ENCODE peak calls at places on chromosomes 5 and 9, in ten cellular contexts. F is G401, P is OCI-LY7, N is type B pancreatic cell, M is nucleus accumbens, L is mammary epithelial cell, U is T-helper 9 cell, C is right cardiac atrium, K is adipocyte, B is SW480. J is an unnamed sample.

GRCh38 chr5:170740586-170741205 is 42.8 kb upstream of the GABRP start:
- DNase-seq in F (peak), P (no peak), N (no peak), M (no peak), L (no peak), U (no peak), C (no peak), K (no peak), B (no peak), J (peak)

GRCh38 chr9:4583001-4583400 is 79.1 kb upstream of the PLPP6 start:
- DNase-seq in F (no peak), P (no peak), N (no peak), M (no peak), L (no peak), U (no peak), C (no peak), K (no peak), B (no peak), J (no peak)

GRCh38 chr5:107469485-107469884 is 201.3 kb downstream of the EFNA5 start:
- DNase-seq in F (no peak), P (no peak), N (no peak), M (no peak), L (peak), U (no peak), C (no peak), K (peak), B (peak), J (no peak)

GRCh38 chr5:75040973-75041372 is 11.4 kb downstream of the GCNT4 start:
- DNase-seq in F (no peak), P (no peak), N (no peak), M (no peak), L (peak), U (no peak), C (no peak), K (peak), B (no peak), J (no peak)

GRCh38 chr5:121979691-121980090 is 17.9 kb downstream of the SRFBP1 start:
- DNase-seq in F (no peak), P (no peak), N (no peak), M (no peak), L (no peak), U (no peak), C (no peak), K (no peak), B (no peak), J (no peak)

GRCh38 chr5:44794371-44794770 is 14.4 kb upstream of the MRPS30 start:
- DNase-seq in F (no peak), P (no peak), N (no peak), M (no peak), L (no peak), U (no peak), C (no peak), K (no peak), B (no peak), J (no peak)

GRCh38 chr5:59506285-59506877 is 387.1 kb downstream of the PDE4D start:
- DNase-seq in F (peak), P (peak), N (no peak), M (no peak), L (no peak), U (no peak), C (no peak), K (peak), B (peak), J (no peak)

GRCh38 chr9:101356619-101357018 is 28.2 kb downstream of the BAAT start:
- DNase-seq in F (no peak), P (no peak), N (no peak), M (no peak), L (no peak), U (no peak), C (no peak), K (no peak), B (no peak), J (no peak)

GRCh38 chr5:6476313-6476661 is 27.6 kb downstream of the UBE2QL1 start:
- DNase-seq in F (no peak), P (no peak), N (no peak), M (no peak), L (no peak), U (no peak), C (no peak), K (no peak), B (no peak), J (no peak)

GRCh38 chr5:34555699-34556513 is 100.2 kb upstream of the RAI14 start:
- DNase-seq in F (no peak), P (no peak), N (no peak), M (no peak), L (no peak), U (no peak), C (no peak), K (no peak), B (no peak), J (no peak)

GRCh38 chr5:107885601-107886000 is 214.9 kb upstream of the EFNA5 start:
- DNase-seq in F (no peak), P (no peak), N (no peak), M (no peak), L (no peak), U (no peak), C (no peak), K (no peak), B (no peak), J (no peak)

GRCh38 chr9:27534131-27534530 is 4.5 kb upstream of the MOB3B start:
- DNase-seq in F (no peak), P (no peak), N (no peak), M (peak), L (no peak), U (no peak), C (no peak), K (no peak), B (no peak), J (no peak)

GRCh38 chr9:114643906-114644305 is 13.7 kb downstream of the TEX53 start:
- DNase-seq in F (no peak), P (no peak), N (no peak), M (no peak), L (no peak), U (no peak), C (no peak), K (no peak), B (no peak), J (no peak)

GRCh38 chr5:73393606-73394489 is 54.7 kb downstream of the FOXD1 start:
- DNase-seq in F (no peak), P (no peak), N (no peak), M (no peak), L (no peak), U (no peak), C (no peak), K (no peak), B (no peak), J (no peak)

GRCh38 chr5:57735754-57736153 is 253.1 kb upstream of the ACTBL2 start:
- DNase-seq in F (no peak), P (no peak), N (no peak), M (no peak), L (peak), U (no peak), C (no peak), K (peak), B (no peak), J (no peak)

GRCh38 chr5:71817891-71818290 is 98.8 kb downstream of the CARTPT start:
- DNase-seq in F (no peak), P (no peak), N (no peak), M (no peak), L (no peak), U (no peak), C (no peak), K (no peak), B (no peak), J (no peak)

GRCh38 chr9:85212209-85212608 is 529.5 kb downstream of the AGTPBP1 start:
- DNase-seq in F (no peak), P (no peak), N (no peak), M (no peak), L (peak), U (no peak), C (no peak), K (no peak), B (peak), J (no peak)

GRCh38 chr5:52870448-52870847 is 82.7 kb downstream of the ITGA1 start:
- DNase-seq in F (no peak), P (no peak), N (no peak), M (no peak), L (peak), U (no peak), C (peak), K (peak), B (no peak), J (no peak)

GRCh38 chr9:121566401-121567141 is 66.9 kb upstream of the GGTA1 start:
- DNase-seq in F (peak), P (no peak), N (no peak), M (no peak), L (peak), U (no peak), C (peak), K (peak), B (no peak), J (peak)

GRCh38 chr5:172548311-172548731 is 92.7 kb upstream of the NEURL1B start:
- DNase-seq in F (no peak), P (no peak), N (no peak), M (peak), L (no peak), U (no peak), C (no peak), K (no peak), B (no peak), J (no peak)

GRCh38 chr9:98627291-98627690 is 81.4 kb downstream of the GABBR2 start:
- DNase-seq in F (peak), P (no peak), N (no peak), M (no peak), L (no peak), U (no peak), C (no peak), K (peak), B (no peak), J (no peak)

GRCh38 chr5:166856771-166857170 is 1434.7 kb upstream of the WWC1 start:
- DNase-seq in F (no peak), P (no peak), N (no peak), M (no peak), L (no peak), U (no peak), C (no peak), K (no peak), B (no peak), J (no peak)

GRCh38 chr9:128696923-128697707 is 5.2 kb upstream of the PKN3 start:
- DNase-seq in F (no peak), P (no peak), N (no peak), M (no peak), L (no peak), U (no peak), C (no peak), K (no peak), B (no peak), J (no peak)

GRCh38 chr9:124279531-124280175 is 21.9 kb downstream of the NEK6 start:
- DNase-seq in F (no peak), P (no peak), N (no peak), M (no peak), L (no peak), U (no peak), C (no peak), K (no peak), B (no peak), J (no peak)

GRCh38 chr5:80082731-80083114 is 47.6 kb downstream of the THBS4 start:
- DNase-seq in F (peak), P (peak), N (no peak), M (peak), L (peak), U (peak), C (peak), K (peak), B (no peak), J (peak)

GRCh38 chr5:123088031-123088805 is 823 bp upstream of the PRDM6 start:
- DNase-seq in F (no peak), P (no peak), N (no peak), M (no peak), L (no peak), U (no peak), C (no peak), K (no peak), B (no peak), J (no peak)

GRCh38 chr9:683509-684021 is 157.9 kb upstream of the DMRT1 start:
- DNase-seq in F (no peak), P (no peak), N (no peak), M (no peak), L (no peak), U (no peak), C (no peak), K (no peak), B (no peak), J (no peak)

GRCh38 chr5:75648712-75649111 is 37.5 kb downstream of the ANKDD1B start:
- DNase-seq in F (no peak), P (no peak), N (no peak), M (no peak), L (no peak), U (no peak), C (no peak), K (no peak), B (no peak), J (no peak)

GRCh38 chr5:154465169-154465568 is 12.9 kb downstream of the HAND1 start:
- DNase-seq in F (no peak), P (no peak), N (no peak), M (no peak), L (peak), U (no peak), C (no peak), K (peak), B (peak), J (no peak)

GRCh38 chr9:109641079-109641659 is 138.8 kb upstream of the PALM2AKAP2 start:
- DNase-seq in F (no peak), P (no peak), N (no peak), M (peak), L (no peak), U (no peak), C (no peak), K (no peak), B (no peak), J (peak)

GRCh38 chr5:149931992-149932436 is 12.6 kb downstream of the PDE6A start:
- DNase-seq in F (peak), P (no peak), N (no peak), M (no peak), L (no peak), U (no peak), C (no peak), K (no peak), B (no peak), J (no peak)